ENCODE peak calls at places on chromosome 18, in four cellular contexts. O is KG1, E is hypothalamus, S is amygdala. C is an unnamed sample.

GRCh38 chr18:39462436-39462835 is 1896.8 kb upstream of the CELF4 start:
- DNase-seq in E (no peak), S (no peak), O (no peak), C (no peak)

GRCh38 chr18:50458796-50459195 is 84.0 kb downstream of the SKA1 start:
- DNase-seq in S (no peak), O (no peak), E (no peak), C (no peak)

GRCh38 chr18:74501386-74501785 is 5.2 kb downstream of the CNDP2 start:
- DNase-seq in E (no peak), O (no peak), S (no peak), C (no peak)

GRCh38 chr18:62281684-62282083 is 43.4 kb upstream of the TNFRSF11A start:
- DNase-seq in E (no peak), S (no peak), O (no peak), C (no peak)

GRCh38 chr18:26792661-26793060 is 72.8 kb downstream of the AQP4 start:
- DNase-seq in O (no peak), S (no peak), E (no peak), C (no peak)

GRCh38 chr18:23226930-23227728 is 91.8 kb downstream of the CABLES1 start:
- DNase-seq in O (no peak), E (no peak), S (no peak), C (no peak)

GRCh38 chr18:31722369-31722957 is 38.1 kb upstream of the B4GALT6 start:
- DNase-seq in S (peak), O (peak), E (peak), C (peak)

GRCh38 chr18:33761363-33761762 is 183.3 kb downstream of the ASXL3 start:
- DNase-seq in E (peak), O (no peak), S (peak), C (no peak)

GRCh38 chr18:3481696-3482210 is 31.8 kb downstream of the TGIF1 start:
- DNase-seq in O (no peak), S (no peak), E (peak), C (peak)

GRCh38 chr18:76472811-76473210 is 22.2 kb downstream of the ZNF516 start:
- DNase-seq in O (no peak), E (no peak), S (no peak), C (no peak)

GRCh38 chr18:47184419-47185050 is 8.4 kb upstream of the IER3IP1 start:
- DNase-seq in S (no peak), O (no peak), E (no peak), C (no peak)

C was measured in 8988T.